ENCODE peak calls at places on chromosomes 12 and 14, in six cellular contexts. Z is astrocyte of the cerebellum, A is T-helper 17 cell, L is AG10803, F is skeletal muscle cell, E is GM06990. C is an unnamed sample.

GRCh38 chr14:61288720-61289119 is 7.6 kb upstream of the TMEM30B start:
- DNase-seq in Z (no peak), A (no peak), L (no peak), F (no peak), E (no peak), C (no peak)

GRCh38 chr12:108543642-108544041 is 17.3 kb downstream of the SART3 start:
- DNase-seq in Z (no peak), A (no peak), L (peak; percentile 68), F (no peak), E (no peak), C (no peak)

GRCh38 chr12:91984571-91984970 is 161.1 kb downstream of the BTG1 start:
- DNase-seq in Z (peak; percentile 34), A (no peak), L (peak; percentile 30), F (peak; percentile 58), E (no peak), C (no peak)

GRCh38 chr14:90740946-90741681 is 75.1 kb downstream of the TTC7B start:
- DNase-seq in Z (no peak), A (no peak), L (no peak), F (no peak), E (no peak), C (no peak)

GRCh38 chr14:93025055-93025454 is 90.7 kb downstream of the ITPK1 start:
- DNase-seq in Z (no peak), A (no peak), L (no peak), F (no peak), E (no peak), C (no peak)

GRCh38 chr12:3727877-3728632 is 24.9 kb downstream of the CRACR2A start:
- DNase-seq in Z (no peak), A (peak; percentile 17), L (peak; percentile 71), F (peak; percentile 92), E (peak; percentile 13), C (no peak)

GRCh38 chr12:45831590-45831989 is 102.1 kb downstream of the ARID2 start:
- DNase-seq in Z (no peak), A (no peak), L (no peak), F (no peak), E (no peak), C (no peak)

GRCh38 chr12:101485015-101485414 is 9.9 kb downstream of the SPIC start:
- DNase-seq in Z (no peak), A (no peak), L (peak; percentile 11), F (no peak), E (no peak), C (no peak)

GRCh38 chr14:104940526-104941150 is 16.0 kb downstream of the PLD4 start:
- DNase-seq in Z (no peak), A (no peak), L (no peak), F (no peak), E (no peak), C (no peak)